ENCODE peak calls at places on chromosomes 11 and 22, in four cellular contexts. One of them, this sample, is unnamed.

GRCh38 chr11:69867076-69868002 is 48.1 kb upstream of the FGF3 start:
- DNase-seq in IMR-90: peak; percentile 53
- DNase-seq in NB4: no peak
- DNase-seq in tibial artery: peak; percentile 69
- DNase-seq in this sample: no peak

GRCh38 chr11:210803-211180 is 3.3 kb downstream of the RIC8A start:
- DNase-seq in IMR-90: no peak
- DNase-seq in NB4: no peak
- DNase-seq in tibial artery: no peak
- DNase-seq in this sample: no peak

GRCh38 chr22:23527971-23528740 is 51.9 kb downstream of the IGLL1 start:
- DNase-seq in IMR-90: no peak
- DNase-seq in NB4: peak; percentile 54
- DNase-seq in tibial artery: peak; percentile 45
- DNase-seq in this sample: no peak

GRCh38 chr22:28581020-28581419 is 98.6 kb downstream of the TTC28 start:
- DNase-seq in IMR-90: no peak
- DNase-seq in NB4: no peak
- DNase-seq in tibial artery: no peak
- DNase-seq in this sample: no peak

GRCh38 chr11:113440816-113441215 is 34.4 kb downstream of the DRD2 start:
- DNase-seq in IMR-90: no peak
- DNase-seq in NB4: no peak
- DNase-seq in tibial artery: no peak
- DNase-seq in this sample: no peak

GRCh38 chr11:95068549-95068948 is 1.8 kb downstream of the SRSF8 start:
- DNase-seq in IMR-90: peak; percentile 87
- DNase-seq in NB4: peak; percentile 98
- DNase-seq in tibial artery: peak; percentile 90
- DNase-seq in this sample: peak; percentile 77

GRCh38 chr22:44449061-44449682 is 48.9 kb downstream of the RTL6 start:
- DNase-seq in IMR-90: peak; percentile 93
- DNase-seq in NB4: peak; percentile 59
- DNase-seq in tibial artery: peak; percentile 45
- DNase-seq in this sample: no peak

GRCh38 chr22:40534379-40535188 is 101.9 kb downstream of the MRTFA start:
- DNase-seq in IMR-90: peak; percentile 71
- DNase-seq in NB4: peak; percentile 71
- DNase-seq in tibial artery: no peak
- DNase-seq in this sample: peak; percentile 46

GRCh38 chr11:121163658-121164308 is 62.7 kb downstream of the TECTA start:
- DNase-seq in IMR-90: no peak
- DNase-seq in NB4: no peak
- DNase-seq in tibial artery: no peak
- DNase-seq in this sample: no peak

GRCh38 chr11:67667490-67668190 is 6.8 kb downstream of the ALDH3B2 start:
- DNase-seq in IMR-90: no peak
- DNase-seq in NB4: no peak
- DNase-seq in tibial artery: peak; percentile 61
- DNase-seq in this sample: no peak

GRCh38 chr11:43116071-43116470 is 195.7 kb upstream of the API5 start:
- DNase-seq in IMR-90: no peak
- DNase-seq in NB4: no peak
- DNase-seq in tibial artery: no peak
- DNase-seq in this sample: no peak

GRCh38 chr11:133778161-133778560 is 67.2 kb downstream of the SPATA19 start:
- DNase-seq in IMR-90: no peak
- DNase-seq in NB4: no peak
- DNase-seq in tibial artery: no peak
- DNase-seq in this sample: no peak

GRCh38 chr11:100574894-100575769 is 112.0 kb upstream of the ARHGAP42 start:
- DNase-seq in IMR-90: peak; percentile 59
- DNase-seq in NB4: peak; percentile 33
- DNase-seq in tibial artery: no peak
- DNase-seq in this sample: no peak

GRCh38 chr11:100619484-100619883 is 67.6 kb upstream of the ARHGAP42 start:
- DNase-seq in IMR-90: peak; percentile 58
- DNase-seq in NB4: no peak
- DNase-seq in tibial artery: no peak
- DNase-seq in this sample: no peak

GRCh38 chr11:65053826-65054503 is 4.4 kb downstream of the NAALADL1 start:
- DNase-seq in IMR-90: no peak
- DNase-seq in NB4: no peak
- DNase-seq in tibial artery: no peak
- DNase-seq in this sample: peak; percentile 46

GRCh38 chr11:42770444-42771065 is 541.2 kb upstream of the API5 start:
- DNase-seq in IMR-90: no peak
- DNase-seq in NB4: peak; percentile 38
- DNase-seq in tibial artery: no peak
- DNase-seq in this sample: peak; percentile 29

GRCh38 chr22:31291403-31291715 is 929 bp downstream of the PIK3IP1 start:
- DNase-seq in IMR-90: no peak
- DNase-seq in NB4: no peak
- DNase-seq in tibial artery: no peak
- DNase-seq in this sample: no peak

GRCh38 chr11:78354741-78355705 is 62.6 kb downstream of the GAB2 start:
- DNase-seq in IMR-90: no peak
- DNase-seq in NB4: peak; percentile 55
- DNase-seq in tibial artery: no peak
- DNase-seq in this sample: peak; percentile 23

GRCh38 chr11:131079036-131079435 is 162.8 kb upstream of the SNX19 start:
- DNase-seq in IMR-90: peak; percentile 44
- DNase-seq in NB4: no peak
- DNase-seq in tibial artery: no peak
- DNase-seq in this sample: no peak

GRCh38 chr22:35301370-35301874 is 1.7 kb downstream of the TOM1 start:
- DNase-seq in IMR-90: peak; percentile 96
- DNase-seq in NB4: peak; percentile 96
- DNase-seq in tibial artery: no peak
- DNase-seq in this sample: no peak

GRCh38 chr11:2858995-2859705 is 26.4 kb downstream of the CDKN1C start:
- DNase-seq in IMR-90: no peak
- DNase-seq in NB4: no peak
- DNase-seq in tibial artery: no peak
- DNase-seq in this sample: no peak

GRCh38 chr22:20213833-20214708 is 54.0 kb downstream of the RTN4R start:
- DNase-seq in IMR-90: no peak
- DNase-seq in NB4: no peak
- DNase-seq in tibial artery: no peak
- DNase-seq in this sample: no peak

GRCh38 chr11:14132312-14132711 is 169.8 kb downstream of the SPON1 start:
- DNase-seq in IMR-90: peak; percentile 5
- DNase-seq in NB4: no peak
- DNase-seq in tibial artery: no peak
- DNase-seq in this sample: no peak

GRCh38 chr11:7949934-7950333 is 8.4 kb upstream of the OR10A3 start:
- DNase-seq in IMR-90: no peak
- DNase-seq in NB4: no peak
- DNase-seq in tibial artery: no peak
- DNase-seq in this sample: no peak

GRCh38 chr11:8097926-8098325 is 16.9 kb downstream of the TUB start:
- DNase-seq in IMR-90: no peak
- DNase-seq in NB4: no peak
- DNase-seq in tibial artery: no peak
- DNase-seq in this sample: peak; percentile 1

GRCh38 chr11:26761382-26761781 is 39.5 kb upstream of the SLC5A12 start:
- DNase-seq in IMR-90: no peak
- DNase-seq in NB4: no peak
- DNase-seq in tibial artery: no peak
- DNase-seq in this sample: no peak

GRCh38 chr11:124745835-124746620 is 6.0 kb downstream of the VSIG2 start:
- DNase-seq in IMR-90: no peak
- DNase-seq in NB4: no peak
- DNase-seq in tibial artery: no peak
- DNase-seq in this sample: peak; percentile 81

GRCh38 chr11:702731-703461 is 3.1 kb upstream of the EPS8L2 start:
- DNase-seq in IMR-90: no peak
- DNase-seq in NB4: no peak
- DNase-seq in tibial artery: peak; percentile 81
- DNase-seq in this sample: no peak

GRCh38 chr11:36010010-36010740 is 66.3 kb downstream of the LDLRAD3 start:
- DNase-seq in IMR-90: peak; percentile 57
- DNase-seq in NB4: no peak
- DNase-seq in tibial artery: no peak
- DNase-seq in this sample: no peak

GRCh38 chr22:38415561-38416321 is 39.3 kb downstream of the KCNJ4 start:
- DNase-seq in IMR-90: no peak
- DNase-seq in NB4: no peak
- DNase-seq in tibial artery: peak; percentile 59
- DNase-seq in this sample: no peak

GRCh38 chr11:112786886-112787530 is 174.2 kb upstream of the NCAM1 start:
- DNase-seq in IMR-90: no peak
- DNase-seq in NB4: no peak
- DNase-seq in tibial artery: no peak
- DNase-seq in this sample: no peak

GRCh38 chr22:47294222-47294532 is 531.7 kb downstream of the TBC1D22A start:
- DNase-seq in IMR-90: peak; percentile 52
- DNase-seq in NB4: no peak
- DNase-seq in tibial artery: no peak
- DNase-seq in this sample: no peak

GRCh38 chr11:13303668-13304649 is 26.4 kb downstream of the BMAL1 start:
- DNase-seq in IMR-90: no peak
- DNase-seq in NB4: peak; percentile 78
- DNase-seq in tibial artery: no peak
- DNase-seq in this sample: peak; percentile 8

GRCh38 chr11:35144811-35145210 is 5.8 kb downstream of the CD44 start:
- DNase-seq in IMR-90: peak; percentile 72
- DNase-seq in NB4: peak; percentile 30
- DNase-seq in tibial artery: no peak
- DNase-seq in this sample: no peak

DNA sequence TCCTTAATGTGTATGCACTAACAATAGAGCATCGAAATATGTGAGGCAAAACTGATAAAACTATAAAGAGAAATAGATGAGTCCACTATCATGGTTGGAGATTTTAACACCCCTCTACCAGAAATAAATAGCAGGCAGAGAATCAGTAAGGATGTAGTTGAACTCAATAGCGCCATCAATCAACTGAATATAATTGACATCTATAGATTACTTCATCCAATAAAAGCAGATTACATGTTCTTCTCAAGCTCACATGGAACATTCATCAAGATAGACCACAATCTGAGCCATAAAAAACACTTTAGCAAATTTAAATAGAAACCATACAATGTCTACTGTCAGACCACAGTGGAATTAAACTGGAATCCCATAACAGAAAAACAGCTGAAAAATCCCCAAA is 46.9 kb upstream of the NUP160 start:
- DNase-seq in IMR-90: no peak
- DNase-seq in NB4: no peak
- DNase-seq in tibial artery: no peak
- DNase-seq in this sample: no peak
- TF ChIP-seq CTCF in IMR-90: no peak
- TF ChIP-seq CTCF in NB4: no peak
- TF ChIP-seq CTCF in tibial artery: no peak
- TF ChIP-seq CTCF in this sample: no peak

GRCh38 chr11:86129775-86130540 is 61.1 kb upstream of the PICALM start:
- DNase-seq in IMR-90: no peak
- DNase-seq in NB4: no peak
- DNase-seq in tibial artery: no peak
- DNase-seq in this sample: no peak
- TF ChIP-seq CTCF in IMR-90: no peak
- TF ChIP-seq CTCF in NB4: no peak
- TF ChIP-seq CTCF in tibial artery: no peak
- TF ChIP-seq CTCF in this sample: no peak

GRCh38 chr11:66488957-66489356 is 8.7 kb downstream of the DPP3 start:
- DNase-seq in IMR-90: no peak
- DNase-seq in NB4: no peak
- DNase-seq in tibial artery: no peak
- DNase-seq in this sample: no peak

GRCh38 chr11:66489636-66490035 is 9.4 kb downstream of the DPP3 start:
- DNase-seq in IMR-90: no peak
- DNase-seq in NB4: no peak
- DNase-seq in tibial artery: no peak
- DNase-seq in this sample: no peak

GRCh38 chr11:66493124-66493523 is 12.9 kb downstream of the DPP3 start:
- DNase-seq in IMR-90: no peak
- DNase-seq in NB4: no peak
- DNase-seq in tibial artery: no peak
- DNase-seq in this sample: no peak

GRCh38 chr11:66492161-66492865 is 12.1 kb downstream of the DPP3 start:
- DNase-seq in IMR-90: no peak
- DNase-seq in NB4: no peak
- DNase-seq in tibial artery: no peak
- DNase-seq in this sample: no peak

DNA sequence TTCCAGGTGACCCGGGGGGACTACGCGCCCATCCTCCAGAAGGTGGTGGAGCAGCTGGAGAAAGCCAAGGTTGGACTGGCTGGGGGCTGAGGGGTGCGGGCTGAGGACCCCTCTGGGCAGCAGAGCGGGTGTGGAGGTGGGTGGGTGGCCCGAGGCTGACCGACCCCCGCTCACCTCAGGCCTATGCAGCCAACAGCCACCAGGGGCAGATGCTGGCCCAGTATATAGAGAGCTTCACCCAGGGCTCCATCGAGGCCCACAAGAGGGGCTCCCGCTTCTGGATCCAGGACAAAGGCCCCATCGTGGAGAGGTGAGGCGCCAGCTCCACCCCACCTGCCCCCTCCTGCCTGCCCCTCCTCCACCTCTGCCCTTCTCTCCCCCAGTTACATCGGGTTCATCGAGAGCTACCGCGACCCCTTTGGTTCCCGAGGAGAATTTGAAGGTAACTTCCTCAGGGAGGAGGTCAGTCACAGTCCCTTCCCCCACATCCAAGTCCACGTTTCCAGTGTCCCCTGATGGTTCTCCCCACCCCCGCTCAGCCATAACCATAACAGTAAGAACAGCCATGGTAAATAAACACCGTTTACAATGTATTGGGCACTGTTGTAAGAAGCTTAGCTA is 11.2 kb downstream of the DPP3 start:
- DNase-seq in IMR-90: no peak
- DNase-seq in NB4: no peak
- DNase-seq in tibial artery: no peak
- DNase-seq in this sample: no peak
- TF ChIP-seq CTCF in IMR-90: peak; percentile 34
- TF ChIP-seq CTCF in NB4: peak; percentile 48
- TF ChIP-seq CTCF in tibial artery: no peak
- TF ChIP-seq CTCF in this sample: no peak

DNA sequence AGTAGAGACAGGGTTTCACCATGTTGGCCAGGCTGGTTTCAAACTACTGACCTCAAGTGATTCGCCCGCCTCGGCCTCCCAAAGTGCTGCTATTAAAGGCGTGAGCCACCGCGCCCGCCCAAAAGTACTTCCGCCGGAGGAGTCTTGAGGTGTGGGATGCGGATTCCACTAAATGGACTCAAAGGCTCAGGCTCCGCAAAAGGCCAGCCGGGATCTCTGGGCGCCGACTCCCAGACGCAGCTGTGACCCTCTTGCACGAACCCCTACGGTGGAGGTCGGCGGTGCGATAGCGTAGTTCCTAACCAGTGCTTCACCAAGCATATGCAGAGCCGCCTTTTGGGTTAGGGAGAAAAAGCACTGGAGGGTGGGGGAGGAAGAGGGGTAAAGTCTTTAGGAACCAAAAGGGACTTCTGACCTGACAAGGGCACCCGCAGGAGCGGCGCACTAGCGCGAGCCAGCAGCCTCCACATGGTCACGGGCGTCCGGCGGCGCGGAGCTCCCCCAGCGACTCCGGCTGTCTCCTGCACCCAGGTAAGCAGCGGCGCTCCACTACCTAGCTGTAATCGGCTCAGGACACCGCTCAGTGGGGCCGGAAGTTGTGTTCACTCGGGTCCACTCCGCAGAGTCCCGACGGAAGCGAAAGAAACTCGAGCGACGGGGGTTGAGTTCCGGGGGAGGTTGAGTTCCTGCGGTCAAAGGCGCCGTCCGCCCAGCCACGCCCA is at the start of gene MRPL16:
- DNase-seq in IMR-90: peak; percentile 85
- DNase-seq in NB4: peak; percentile 95
- DNase-seq in tibial artery: peak; percentile 89
- DNase-seq in this sample: peak; percentile 84
- TF ChIP-seq CTCF in IMR-90: no peak
- TF ChIP-seq CTCF in NB4: no peak
- TF ChIP-seq CTCF in tibial artery: no peak
- TF ChIP-seq CTCF in this sample: no peak

This sample was measured in GM20000.